ENCODE peak calls at places on chromosome 19, in nine cellular contexts. W, Q, J, G, V, R, B, S and O are unnamed samples. For H3K4me1, the result is how much of the 10 kb centered on the place peaks cover.

GRCh38 chr19:21256722-21257121 is 72.5 kb downstream of the ZNF708 start:
- DNase-seq in W (peak), Q (no peak), J (no peak), G (no peak), V (peak), R (peak), B (peak), S (no peak), O (no peak)

GRCh38 chr19:35513975-35514809 is 743 bp upstream of the DMKN start:
- DNase-seq in W (peak), Q (no peak), J (no peak), G (no peak), V (peak), R (peak), B (peak), S (no peak), O (no peak)

GRCh38 chr19:44891016-44891882 is at the start of gene TOMM40:
- DNase-seq in W (peak), Q (peak), J (peak), G (peak), V (peak), R (no peak), B (peak), S (no peak), O (no peak)

GRCh38 chr19:7355151-7355845 is 6.6 kb downstream of the ARHGEF18 start:
- DNase-seq in W (no peak), Q (peak), J (no peak), G (peak), V (peak), R (no peak), B (no peak), S (no peak), O (no peak)

GRCh38 chr19:38559428-38560401 is 58.0 kb downstream of the MAP4K1 start:
- DNase-seq in W (no peak), Q (no peak), J (no peak), G (no peak), V (peak), R (no peak), B (no peak), S (no peak), O (no peak)

GRCh38 chr19:42169486-42169885 is 37.2 kb upstream of the POU2F2 start:
- DNase-seq in W (no peak), Q (no peak), J (no peak), G (no peak), V (no peak), R (no peak), B (no peak), S (no peak), O (no peak)

GRCh38 chr19:41299755-41300089 is 10.2 kb upstream of the CCDC97 start:
- DNase-seq in W (no peak), Q (peak), J (peak), G (peak), V (peak), R (no peak), B (no peak), S (no peak), O (peak)

GRCh38 chr19:43316591-43317319 is 36.7 kb upstream of the CD177 start:
- DNase-seq in W (peak), Q (peak), J (peak), G (no peak), V (peak), R (no peak), B (peak), S (no peak), O (peak)

GRCh38 chr19:1315470-1316166 is 29.9 kb downstream of the EFNA2 start:
- DNase-seq in W (peak), Q (peak), J (peak), G (no peak), V (peak), R (peak), B (peak), S (no peak), O (no peak)

GRCh38 chr19:27735314-27735713 is 1477.6 kb downstream of the UQCRFS1 start:
- DNase-seq in W (no peak), Q (no peak), J (no peak), G (no peak), V (no peak), R (no peak), B (no peak), S (no peak), O (no peak)

GRCh38 chr19:42081584-42082258 is 5.8 kb downstream of the ZNF574 start:
- DNase-seq in W (no peak), Q (no peak), J (no peak), G (no peak), V (peak), R (no peak), B (peak), S (no peak), O (no peak)

GRCh38 chr19:27935669-27936068 is 1277.3 kb downstream of the UQCRFS1 start:
- DNase-seq in W (no peak), Q (no peak), J (no peak), G (no peak), V (no peak), R (no peak), B (no peak), S (no peak), O (no peak)

GRCh38 chr19:40920300-40921004 is 38.4 kb upstream of the CYP2A7 start:
- DNase-seq in W (no peak), Q (no peak), J (no peak), G (no peak), V (no peak), R (no peak), B (no peak), S (no peak), O (no peak)

GRCh38 chr19:18710986-18711751 is 27.7 kb downstream of the CRTC1 start:
- DNase-seq in W (no peak), Q (no peak), J (no peak), G (peak), V (peak), R (no peak), B (peak), S (no peak), O (no peak)

GRCh38 chr19:4375620-4376228 is 24.6 kb downstream of the SH3GL1 start:
- DNase-seq in W (peak), Q (peak), J (no peak), G (peak), V (peak), R (no peak), B (peak), S (no peak), O (peak)

GRCh38 chr19:4375164-4375619 is 25.2 kb downstream of the SH3GL1 start:
- DNase-seq in W (no peak), Q (peak), J (peak), G (no peak), V (no peak), R (peak), B (peak), S (no peak), O (no peak)

GRCh38 chr19:4378886-4379285 is 21.5 kb downstream of the SH3GL1 start:
- DNase-seq in W (no peak), Q (no peak), J (no peak), G (no peak), V (no peak), R (no peak), B (no peak), S (no peak), O (no peak)

GRCh38 chr19:4376245-4376990 is 23.9 kb downstream of the SH3GL1 start:
- DNase-seq in W (no peak), Q (no peak), J (no peak), G (no peak), V (no peak), R (peak), B (peak), S (no peak), O (no peak)

DNA sequence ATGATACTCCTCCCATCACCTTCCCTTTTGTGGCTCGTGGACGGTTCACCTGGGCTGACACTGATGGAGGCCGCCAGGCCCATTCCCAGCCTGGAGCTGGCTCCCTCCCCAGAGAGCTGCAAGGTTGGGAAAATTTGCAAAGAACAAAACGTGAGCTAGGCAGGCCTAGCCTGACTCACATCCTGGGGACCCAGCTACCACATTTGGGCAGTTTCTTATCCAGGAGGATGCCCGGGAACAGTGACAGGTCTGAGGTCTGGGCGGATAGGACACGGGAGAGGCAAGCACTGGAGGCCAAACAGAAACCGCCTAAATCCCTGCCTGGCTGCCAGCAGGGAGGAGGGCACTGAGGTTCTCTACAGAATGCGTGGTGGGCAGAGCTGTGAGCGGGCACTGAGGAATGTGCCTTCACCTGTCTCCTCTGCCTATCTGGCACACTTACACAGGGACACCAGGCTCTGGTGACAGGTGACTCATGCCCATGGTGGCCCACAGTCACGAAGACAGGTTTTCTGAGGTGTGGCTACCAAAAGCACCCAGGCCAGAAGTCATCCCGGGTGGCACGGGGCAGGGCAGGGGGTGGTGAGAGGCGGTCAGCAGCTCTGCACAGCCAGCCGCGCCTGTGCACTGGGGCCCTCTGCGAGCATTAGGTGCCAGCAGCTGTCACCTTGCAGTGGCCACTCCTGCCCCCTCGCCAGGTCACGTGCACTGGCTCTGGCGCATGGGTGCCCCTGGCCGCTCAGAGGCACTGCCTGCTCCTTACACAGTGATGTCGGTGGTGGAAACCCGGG is 23.2 kb downstream of the SH3GL1 start:
- DNase-seq in W (no peak), Q (no peak), J (peak), G (no peak), V (peak), R (peak), B (no peak), S (no peak), O (no peak)
- H3K4me1 ChIP-seq in W (under half), Q (half or more), J (half or more), G (under half), V (half or more), R (half or more), B (under half), S (half or more), O (under half)

DNA sequence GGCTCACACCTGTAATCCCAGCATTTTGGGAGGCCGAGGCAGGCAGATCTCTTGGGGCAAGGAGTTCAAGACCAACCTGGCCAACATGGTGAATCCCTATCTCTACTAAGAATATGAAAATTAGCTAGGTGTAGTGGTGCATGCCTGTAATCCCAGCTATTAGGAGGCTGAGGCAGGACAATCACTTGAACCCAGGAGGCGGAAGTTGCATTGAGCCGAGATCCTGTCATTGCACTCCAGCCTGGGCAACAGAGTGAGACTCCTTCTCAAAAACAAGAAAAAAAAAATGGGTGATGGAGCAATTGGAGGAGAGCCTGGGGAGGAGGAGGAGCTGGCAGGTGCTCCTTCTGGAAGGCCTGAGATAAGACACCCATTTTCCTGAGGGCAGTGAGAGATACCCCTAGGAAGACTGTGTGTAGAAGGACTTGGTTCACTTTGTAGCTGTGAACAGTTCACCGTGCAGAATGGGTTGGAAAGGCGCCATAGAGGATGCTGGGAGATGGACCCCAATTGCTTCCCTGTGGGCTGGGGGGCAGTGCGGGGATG is 8.7 kb upstream of the CARM1 start:
- DNase-seq in W (no peak), Q (no peak), J (no peak), G (no peak), V (no peak), R (no peak), B (no peak), S (no peak), O (no peak)
- H3K27ac ChIP-seq in W (no peak), Q (no peak), J (peak), G (peak), V (no peak), R (no peak), B (no peak), S (peak), O (no peak)

GRCh38 chr19:16398530-16399241 is 73.1 kb downstream of the EPS15L1 start:
- DNase-seq in W (no peak), Q (no peak), J (no peak), G (no peak), V (peak), R (no peak), B (no peak), S (no peak), O (peak)
- H3K4me1 ChIP-seq in W (under half), Q (under half), J (under half), G (under half), V (under half), R (under half), B (under half), S (under half), O (under half)

GRCh38 chr19:32976223-32976805 is 4.3 kb downstream of the FAAP24 start:
- DNase-seq in W (peak), Q (peak), J (peak), G (peak), V (peak), R (peak), B (peak), S (no peak), O (peak)
- H3K27ac ChIP-seq in W (no peak), Q (peak), J (no peak), G (no peak), V (no peak), R (no peak), B (peak), S (no peak), O (no peak)

GRCh38 chr19:2992958-2993357 is 15.6 kb downstream of the TLE6 start:
- DNase-seq in W (peak), Q (no peak), J (no peak), G (no peak), V (no peak), R (no peak), B (no peak), S (no peak), O (no peak)
- H3K4me1 ChIP-seq in W (under half), Q (under half), J (under half), G (under half), V (under half), R (under half), B (under half), S (under half), O (under half)